ENCODE peak calls at places on chromosomes 16 and 17, in nine cellular contexts. M, K, D, C, V, A, H, R and Z are unnamed samples.

GRCh38 chr17:12438813-12439586 is 226.7 kb upstream of the MYOCD start:
- DNase-seq in M (no peak), K (no peak), D (no peak), C (no peak), V (no peak), A (no peak), H (no peak), R (no peak), Z (no peak)

GRCh38 chr17:61018938-61019337 is 341.3 kb downstream of the BCAS3 start:
- DNase-seq in M (no peak), K (no peak), D (no peak), C (no peak), V (no peak), A (no peak), H (no peak), R (no peak), Z (no peak)

GRCh38 chr16:14193316-14193871 is 122.3 kb downstream of the MRTFB start:
- DNase-seq in M (no peak), K (no peak), D (no peak), C (no peak), V (no peak), A (peak; percentile 34), H (no peak), R (no peak), Z (no peak)

GRCh38 chr16:11162571-11163268 is 93.3 kb downstream of the SOCS1 start:
- DNase-seq in M (no peak), K (no peak), D (no peak), C (no peak), V (no peak), A (no peak), H (no peak), R (no peak), Z (no peak)

GRCh38 chr17:3738562-3739295 is 15.0 kb downstream of the HASPIN start:
- DNase-seq in M (no peak), K (no peak), D (no peak), C (no peak), V (peak; percentile 74), A (peak; percentile 73), H (no peak), R (no peak), Z (no peak)

GRCh38 chr16:17556276-17557052 is 85.7 kb upstream of the XYLT1 start:
- DNase-seq in M (peak; percentile 13), K (peak; percentile 72), D (no peak), C (no peak), V (no peak), A (no peak), H (no peak), R (peak; percentile 7), Z (peak; percentile 26)

GRCh38 chr17:40301315-40301714 is 7.7 kb upstream of the RARA start:
- DNase-seq in M (no peak), K (peak; percentile 54), D (no peak), C (no peak), V (no peak), A (peak; percentile 64), H (no peak), R (no peak), Z (no peak)

GRCh38 chr17:77572065-77572601 is 386.4 kb upstream of the TNRC6C start:
- DNase-seq in M (no peak), K (no peak), D (no peak), C (no peak), V (peak; percentile 28), A (no peak), H (no peak), R (no peak), Z (no peak)

GRCh38 chr17:70080541-70081347 is 5.7 kb downstream of the KCNJ16 start:
- DNase-seq in M (no peak), K (no peak), D (peak; percentile 37), C (no peak), V (no peak), A (no peak), H (no peak), R (peak; percentile 46), Z (peak; percentile 87)

GRCh38 chr17:18966831-18967624 is 15.1 kb downstream of the SLC5A10 start:
- DNase-seq in M (no peak), K (no peak), D (no peak), C (no peak), V (no peak), A (peak; percentile 55), H (no peak), R (peak; percentile 42), Z (peak; percentile 53)

GRCh38 chr16:86975445-86975844 is 341.7 kb downstream of the C16orf95 start:
- DNase-seq in M (peak; percentile 64), K (no peak), D (peak; percentile 47), C (no peak), V (no peak), A (no peak), H (peak; percentile 89), R (peak; percentile 94), Z (peak; percentile 96)

GRCh38 chr17:27601069-27601974 is 29.7 kb upstream of the LGALS9 start:
- DNase-seq in M (peak; percentile 81), K (peak; percentile 96), D (peak; percentile 98), C (no peak), V (peak; percentile 69), A (peak; percentile 89), H (peak; percentile 72), R (peak; percentile 90), Z (peak; percentile 89)

GRCh38 chr17:78781339-78782304 is at the start of gene CYTH1:
- DNase-seq in M (no peak), K (peak; percentile 93), D (no peak), C (no peak), V (peak; percentile 64), A (peak; percentile 45), H (no peak), R (peak; percentile 28), Z (peak; percentile 23)

GRCh38 chr17:78780335-78780734 is 1.7 kb downstream of the CYTH1 start:
- DNase-seq in M (no peak), K (no peak), D (no peak), C (no peak), V (no peak), A (no peak), H (no peak), R (no peak), Z (no peak)

GRCh38 chr17:78777886-78778285 is 4.2 kb downstream of the CYTH1 start:
- DNase-seq in M (no peak), K (no peak), D (no peak), C (no peak), V (no peak), A (no peak), H (no peak), R (no peak), Z (no peak)

GRCh38 chr17:78783711-78784396 is 1.8 kb upstream of the CYTH1 start:
- DNase-seq in M (no peak), K (no peak), D (no peak), C (no peak), V (no peak), A (no peak), H (no peak), R (no peak), Z (no peak)

GRCh38 chr17:78780852-78781338 is 1.2 kb downstream of the CYTH1 start:
- DNase-seq in M (no peak), K (no peak), D (no peak), C (no peak), V (no peak), A (no peak), H (no peak), R (no peak), Z (no peak)
- TF ChIP-seq CTCF in M (no peak), K (no peak), D (no peak), C (no peak), V (no peak), A (no peak), H (no peak), R (no peak), Z (no peak)

GRCh38 chr17:78784397-78784751 is 2.3 kb upstream of the CYTH1 start:
- DNase-seq in M (no peak), K (no peak), D (no peak), C (no peak), V (no peak), A (no peak), H (no peak), R (no peak), Z (no peak)

GRCh38 chr17:78774956-78775571 is 7.0 kb downstream of the CYTH1 start:
- DNase-seq in M (no peak), K (no peak), D (peak; percentile 29), C (no peak), V (no peak), A (no peak), H (no peak), R (no peak), Z (no peak)

GRCh38 chr17:78785011-78785662 is 3.1 kb upstream of the CYTH1 start:
- DNase-seq in M (no peak), K (no peak), D (no peak), C (no peak), V (no peak), A (no peak), H (no peak), R (no peak), Z (no peak)

GRCh38 chr17:78774456-78774855 is 7.6 kb downstream of the CYTH1 start:
- DNase-seq in M (no peak), K (no peak), D (no peak), C (no peak), V (no peak), A (no peak), H (no peak), R (no peak), Z (no peak)

DNA sequence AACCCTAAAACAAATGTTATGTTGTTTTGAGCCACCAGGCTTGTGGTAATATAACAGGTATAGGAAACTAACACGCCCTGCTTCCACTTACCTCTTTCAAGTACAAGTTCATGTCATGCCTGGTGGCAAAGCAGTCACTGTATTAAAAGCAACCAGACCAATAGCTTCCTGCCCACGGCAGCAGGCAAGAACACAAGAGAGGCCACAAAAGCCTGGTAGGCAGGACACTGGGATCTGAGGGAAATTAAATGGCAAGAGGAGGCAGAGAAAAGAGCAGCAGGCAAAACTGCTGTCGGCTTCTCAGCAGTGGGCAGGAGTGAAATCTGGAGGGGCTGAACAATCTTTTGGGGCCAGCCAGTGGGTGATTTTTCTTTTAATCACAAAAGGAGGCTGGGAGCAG is 2.2 kb downstream of the CYTH1 start:
- DNase-seq in M (no peak), K (no peak), D (no peak), C (no peak), V (no peak), A (no peak), H (no peak), R (no peak), Z (no peak)
- H3K4me3 ChIP-seq in M (no peak overlapping the region), K (no peak overlapping the region), D (no peak overlapping the region), C (peak overlapping the region; percentile 69), V (peak overlapping the region; percentile 86), A (peak overlapping the region; percentile 88), H (no peak overlapping the region), R (no peak overlapping the region), Z (no peak overlapping the region)

GRCh38 chr16:2194852-2195315 is 1.5 kb downstream of the CASKIN1 start:
- DNase-seq in M (peak; percentile 69), K (no peak), D (no peak), C (no peak), V (no peak), A (peak; percentile 74), H (no peak), R (peak; percentile 53), Z (peak; percentile 59)
- TF ChIP-seq CTCF in M (peak; percentile 74), K (no peak), D (no peak), C (no peak), V (peak; percentile 41), A (peak; percentile 63), H (peak; percentile 41), R (peak; percentile 37), Z (peak; percentile 48)

DNA sequence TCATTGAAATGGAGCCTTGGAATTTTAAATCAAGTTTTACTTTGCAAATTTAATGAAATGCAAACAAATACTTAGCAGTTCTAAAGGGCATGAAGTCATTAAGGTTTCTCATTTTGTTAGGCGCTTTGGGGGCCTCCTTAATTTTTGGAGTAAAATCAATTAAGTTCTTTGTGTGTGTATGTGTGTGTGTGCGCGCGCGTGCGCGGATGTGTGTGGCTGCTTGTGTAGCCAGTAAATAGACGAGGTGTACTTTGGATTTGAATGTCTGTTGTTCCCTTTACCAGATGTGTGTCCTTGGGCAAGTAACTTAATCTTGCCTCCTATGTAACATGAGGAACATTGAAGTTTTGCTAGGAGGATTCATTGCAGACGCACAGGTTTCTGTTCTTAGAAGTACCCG is 1051.4 kb upstream of the EEF2KMT start:
- DNase-seq in M (no peak), K (no peak), D (no peak), C (no peak), V (no peak), A (no peak), H (no peak), R (no peak), Z (no peak)
- H3K4me3 ChIP-seq in M (no peak overlapping the region), K (no peak overlapping the region), D (no peak overlapping the region), C (no peak overlapping the region), V (no peak overlapping the region), A (no peak overlapping the region), H (no peak overlapping the region), R (no peak overlapping the region), Z (no peak overlapping the region)